ENCODE peak calls at places on chromosomes 4 and X, in eight cellular contexts. F, W, C, O, A, Y, V and X are unnamed samples.

GRCh38 chr4:130028552-130028951 is 932.6 kb downstream of the C4orf33 start:
- DNase-seq in F (no peak), W (peak; percentile 81), C (no peak), O (no peak), A (no peak), Y (no peak), V (no peak), X (no peak)

GRCh38 chr4:93646225-93646930 is 182.2 kb upstream of the ATOH1 start:
- DNase-seq in F (no peak), W (no peak), C (no peak), O (no peak), A (peak; percentile 20), Y (no peak), V (no peak), X (no peak)

GRCh38 chr4:182351485-182351884 is 108.3 kb downstream of the TENM3 start:
- DNase-seq in F (no peak), W (no peak), C (no peak), O (no peak), A (no peak), Y (no peak), V (no peak), X (no peak)

GRCh38 chrX:141469469-141469868 is 115.1 kb downstream of the SPANXA1 start:
- DNase-seq in F (no peak), W (no peak), C (no peak), O (no peak), A (no peak), Y (no peak), V (no peak), X (no peak)

GRCh38 chr4:121375262-121375661 is 5.6 kb downstream of the QRFPR start:
- DNase-seq in F (no peak), W (no peak), C (no peak), O (peak; percentile 21), A (peak; percentile 15), Y (no peak), V (no peak), X (no peak)

GRCh38 chr4:120830204-120830603 is 92.3 kb downstream of the PRDM5 start:
- DNase-seq in F (no peak), W (no peak), C (no peak), O (no peak), A (no peak), Y (no peak), V (no peak), X (no peak)

GRCh38 chrX:12702509-12703091 is 88.6 kb upstream of the PRPS2 start:
- DNase-seq in F (no peak), W (peak; percentile 10), C (no peak), O (no peak), A (no peak), Y (no peak), V (no peak), X (no peak)

GRCh38 chr4:3112241-3112978 is 37.9 kb downstream of the HTT start:
- DNase-seq in F (no peak), W (no peak), C (no peak), O (peak; percentile 82), A (no peak), Y (no peak), V (no peak), X (no peak)

GRCh38 chrX:106894978-106895452 is 8.1 kb downstream of the RIPPLY1 start:
- DNase-seq in F (no peak), W (no peak), C (no peak), O (peak; percentile 64), A (peak; percentile 47), Y (no peak), V (peak; percentile 50), X (peak; percentile 56)

GRCh38 chr4:129213692-129214091 is 117.7 kb downstream of the C4orf33 start:
- DNase-seq in F (no peak), W (no peak), C (no peak), O (no peak), A (no peak), Y (no peak), V (no peak), X (no peak)

GRCh38 chrX:109709129-109709631 is 23.9 kb downstream of the ACSL4 start:
- DNase-seq in F (no peak), W (peak; percentile 38), C (no peak), O (peak; percentile 54), A (no peak), Y (no peak), V (no peak), X (no peak)

GRCh38 chrX:418927-419729 is 32.4 kb upstream of the PPP2R3B start:
- DNase-seq in F (no peak), W (no peak), C (peak; percentile 68), O (no peak), A (no peak), Y (no peak), V (no peak), X (no peak)

GRCh38 chr4:122710434-122711308 is 21.8 kb upstream of the BBS12 start:
- DNase-seq in F (no peak), W (no peak), C (no peak), O (no peak), A (no peak), Y (no peak), V (no peak), X (peak; percentile 57)

GRCh38 chrX:136598631-136599030 is 49.3 kb upstream of the CD40LG start:
- DNase-seq in F (no peak), W (no peak), C (no peak), O (no peak), A (no peak), Y (no peak), V (no peak), X (no peak)
- H3K27ac ChIP-seq in F (no peak overlapping the region), W (no peak overlapping the region), C (no peak overlapping the region), O (no peak overlapping the region), A (no peak overlapping the region), Y (no peak overlapping the region), V (no peak overlapping the region), X (no peak overlapping the region)

GRCh38 chrX:152958524-152959465 is 35.1 kb downstream of the PNMA5 start:
- DNase-seq in F (peak; percentile 55), W (peak; percentile 86), C (peak; percentile 95), O (peak; percentile 86), A (peak; percentile 90), Y (peak; percentile 93), V (peak; percentile 86), X (peak; percentile 81)
- H3K27ac ChIP-seq in F (peak overlapping the region; percentile 56), W (no peak overlapping the region), C (no peak overlapping the region), O (no peak overlapping the region), A (peak overlapping the region; percentile 80), Y (peak overlapping the region; percentile 35), V (peak overlapping the region; percentile 74), X (peak overlapping the region; percentile 21)

DNA sequence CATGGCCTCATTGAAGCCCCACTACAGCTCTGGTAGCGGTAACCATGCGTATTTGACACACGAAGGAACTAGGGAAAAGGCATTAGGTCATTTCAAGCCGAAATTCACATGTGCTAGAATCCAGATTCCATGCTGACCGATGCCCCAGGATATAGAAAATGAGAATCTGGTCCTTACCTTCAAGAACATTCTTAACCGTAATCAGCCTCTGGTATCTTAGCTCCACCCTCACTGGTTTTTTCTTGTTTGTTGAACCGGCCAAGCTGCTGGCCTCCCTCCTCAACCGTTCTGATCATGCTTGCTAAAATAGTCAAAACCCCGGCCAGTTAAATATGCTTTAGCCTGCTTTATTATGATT is 875 bp downstream of the HPRT1 start:
- DNase-seq in F (no peak), W (peak; percentile 23), C (no peak), O (peak; percentile 12), A (peak; percentile 13), Y (no peak), V (no peak), X (no peak)
- H3K27ac ChIP-seq in F (no peak overlapping the region), W (peak overlapping the region; percentile 64), C (no peak overlapping the region), O (no peak overlapping the region), A (peak overlapping the region; percentile 78), Y (no peak overlapping the region), V (peak overlapping the region; percentile 80), X (no peak overlapping the region)

GRCh38 chrX:37453821-37454220 is 104.7 kb downstream of the PRRG1 start:
- DNase-seq in F (no peak), W (no peak), C (no peak), O (no peak), A (no peak), Y (no peak), V (no peak), X (no peak)
- H3K27ac ChIP-seq in F (no peak overlapping the region), W (no peak overlapping the region), C (no peak overlapping the region), O (no peak overlapping the region), A (no peak overlapping the region), Y (no peak overlapping the region), V (no peak overlapping the region), X (no peak overlapping the region)

DNA sequence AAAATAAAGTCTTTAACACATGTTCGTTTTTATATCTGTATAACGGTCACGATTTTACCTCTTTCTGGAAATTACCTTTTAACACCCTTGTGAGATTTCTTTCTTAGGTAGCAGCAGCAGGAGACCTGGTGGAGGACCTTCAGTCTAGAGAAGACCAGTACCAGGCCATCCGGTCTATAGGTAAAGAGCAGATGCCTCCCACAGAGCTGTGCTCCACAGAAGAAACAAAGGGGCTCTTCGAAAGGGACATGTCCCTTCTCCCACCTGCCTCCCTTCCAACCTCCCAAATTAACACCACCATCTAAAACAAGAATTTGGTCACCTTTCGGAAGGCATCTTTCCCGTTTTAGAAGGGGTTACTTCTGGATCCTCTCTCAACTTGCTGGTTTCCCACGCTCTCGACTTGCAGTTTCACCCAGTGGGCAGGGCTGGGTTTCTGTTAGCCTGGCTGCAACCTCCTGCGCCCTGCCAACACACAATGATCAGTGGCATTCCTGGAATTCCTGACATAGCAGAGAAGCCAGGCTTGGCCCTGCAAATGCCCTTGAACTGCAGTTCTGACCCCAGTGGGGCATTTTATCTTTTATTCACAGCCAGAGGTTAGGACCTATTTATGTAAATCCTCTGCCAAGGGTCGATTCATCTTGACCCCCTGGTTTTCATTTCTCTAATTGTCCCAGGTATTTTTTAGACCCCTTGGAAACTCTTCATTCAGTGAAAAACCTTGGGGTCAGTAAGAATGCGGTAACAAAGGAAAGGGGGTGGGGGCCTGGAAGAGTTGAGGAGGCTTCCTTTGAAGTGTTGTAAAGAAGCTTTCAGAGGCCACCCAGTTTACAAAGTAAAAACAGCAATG is 217.8 kb downstream of the ZNF674 start:
- DNase-seq in F (no peak), W (no peak), C (peak; percentile 77), O (peak; percentile 1), A (peak; percentile 30), Y (no peak), V (no peak), X (peak; percentile 5)
- H3K27ac ChIP-seq in F (peak overlapping the region; percentile 34), W (no peak overlapping the region), C (peak overlapping the region; percentile 72), O (peak overlapping the region; percentile 89), A (peak overlapping the region; percentile 91), Y (no peak overlapping the region), V (no peak overlapping the region), X (no peak overlapping the region)

GRCh38 chr4:55410431-55410830 is 14.7 kb downstream of the TMEM165 start:
- DNase-seq in F (no peak), W (no peak), C (no peak), O (no peak), A (no peak), Y (no peak), V (no peak), X (no peak)

GRCh38 chr4:55411621-55412020 is 15.9 kb downstream of the TMEM165 start:
- DNase-seq in F (no peak), W (no peak), C (no peak), O (no peak), A (no peak), Y (no peak), V (no peak), X (no peak)

GRCh38 chr4:55407119-55407518 is 11.4 kb downstream of the TMEM165 start:
- DNase-seq in F (no peak), W (no peak), C (no peak), O (no peak), A (no peak), Y (no peak), V (no peak), X (no peak)

GRCh38 chr4:55407764-55408163 is 12.0 kb downstream of the TMEM165 start:
- DNase-seq in F (no peak), W (no peak), C (no peak), O (no peak), A (no peak), Y (no peak), V (no peak), X (no peak)

GRCh38 chr4:55409468-55410171 is 13.9 kb downstream of the TMEM165 start:
- DNase-seq in F (peak; percentile 9), W (peak; percentile 52), C (no peak), O (peak; percentile 36), A (no peak), Y (no peak), V (no peak), X (peak; percentile 74)
- H3K27ac ChIP-seq in F (peak overlapping the region; percentile 13), W (peak overlapping the region; percentile 18), C (no peak overlapping the region), O (peak overlapping the region; percentile 30), A (peak overlapping the region; percentile 16), Y (no peak overlapping the region), V (no peak overlapping the region), X (peak overlapping the region; percentile 72)